ENCODE peak calls at places on chromosomes 6 and 20, in four cellular contexts. F, D, I and N are unnamed samples. For H3K36me3, the result is how much of the 10 kb centered on the place peaks cover.

GRCh38 chr6:134517145-134517658 is 199.3 kb upstream of the SGK1 start:
- DNase-seq in F (peak), I (no peak), D (no peak), N (peak)

GRCh38 chr6:53647437-53648094 is 18.0 kb downstream of the KLHL31 start:
- DNase-seq in F (no peak), D (peak), I (peak), N (no peak)

GRCh38 chr20:51368461-51369211 is 173.9 kb downstream of the NFATC2 start:
- DNase-seq in I (no peak), F (no peak), D (no peak), N (no peak)

GRCh38 chr6:130018830-130019795 is 732 bp downstream of the L3MBTL3 start:
- DNase-seq in I (peak), D (peak), F (peak), N (peak)

GRCh38 chr20:41168281-41169183 is 31.2 kb downstream of the PLCG1 start:
- DNase-seq in D (peak), I (no peak), F (no peak), N (no peak)

GRCh38 chr6:63573140-63573898 is 1.0 kb downstream of the LOC128125822 start:
- DNase-seq in F (peak), I (peak), D (peak), N (peak)

GRCh38 chr6:70130865-70131264 is 172.0 kb downstream of the COL9A1 start:
- DNase-seq in D (no peak), F (no peak), I (no peak), N (no peak)

GRCh38 chr20:37680420-37680819 is 13.4 kb upstream of the CTNNBL1 start:
- DNase-seq in D (no peak), F (no peak), I (no peak), N (no peak)

GRCh38 chr20:43831496-43832065 is 83.1 kb upstream of the TOX2 start:
- DNase-seq in D (no peak), F (no peak), I (no peak), N (no peak)

GRCh38 chr6:136921936-136922679 is at the start of gene SLC35D3:
- DNase-seq in F (peak), I (peak), D (no peak), N (no peak)

GRCh38 chr20:47351643-47352331 is 4.7 kb downstream of the ZMYND8 start:
- DNase-seq in F (no peak), I (no peak), D (no peak), N (no peak)

GRCh38 chr6:116218172-116218633 is 35.7 kb downstream of the TSPYL4 start:
- DNase-seq in F (no peak), D (no peak), I (no peak), N (no peak)

GRCh38 chr6:8219352-8219943 is 117.1 kb upstream of the EEF1E1 start:
- DNase-seq in D (peak), I (peak), F (peak), N (no peak)

GRCh38 chr20:47350181-47350550 is 6.3 kb downstream of the ZMYND8 start:
- DNase-seq in F (no peak), D (no peak), I (peak), N (no peak)

GRCh38 chr6:45265246-45265645 is 62.9 kb upstream of the RUNX2 start:
- DNase-seq in D (no peak), I (no peak), F (no peak), N (no peak)

GRCh38 chr6:169571123-169571962 is 130.5 kb downstream of the WDR27 start:
- DNase-seq in F (no peak), D (no peak), I (no peak), N (peak)

GRCh38 chr20:50916257-50916656 is 15.0 kb downstream of the ADNP start:
- DNase-seq in I (no peak), F (no peak), D (no peak), N (no peak)

GRCh38 chr6:98825602-98826230 is 8.7 kb upstream of the POU3F2 start:
- DNase-seq in D (no peak), F (no peak), I (no peak), N (no peak)

GRCh38 chr6:56999049-56999448 is 44.1 kb downstream of the BEND6 start:
- DNase-seq in I (no peak), F (no peak), D (no peak), N (no peak)

GRCh38 chr6:117992856-117993255 is 85.8 kb downstream of the SLC35F1 start:
- DNase-seq in D (no peak), I (no peak), F (no peak), N (no peak)

GRCh38 chr6:107618672-107619071 is 128.8 kb downstream of the SOBP start:
- DNase-seq in F (no peak), D (peak), I (peak), N (peak)

GRCh38 chr20:57319584-57319983 is 10.0 kb upstream of the SPO11 start:
- DNase-seq in F (no peak), I (no peak), D (no peak), N (no peak)
- H3K27ac ChIP-seq in F (no peak), I (no peak), D (no peak), N (no peak)

GRCh38 chr6:31758281-31758680 is 4.2 kb upstream of the SAPCD1 start:
- DNase-seq in D (no peak), F (no peak), I (no peak), N (no peak)
- H3K36me3 ChIP-seq in D (under half), F (under half), I (under half), N (under half)

DNA sequence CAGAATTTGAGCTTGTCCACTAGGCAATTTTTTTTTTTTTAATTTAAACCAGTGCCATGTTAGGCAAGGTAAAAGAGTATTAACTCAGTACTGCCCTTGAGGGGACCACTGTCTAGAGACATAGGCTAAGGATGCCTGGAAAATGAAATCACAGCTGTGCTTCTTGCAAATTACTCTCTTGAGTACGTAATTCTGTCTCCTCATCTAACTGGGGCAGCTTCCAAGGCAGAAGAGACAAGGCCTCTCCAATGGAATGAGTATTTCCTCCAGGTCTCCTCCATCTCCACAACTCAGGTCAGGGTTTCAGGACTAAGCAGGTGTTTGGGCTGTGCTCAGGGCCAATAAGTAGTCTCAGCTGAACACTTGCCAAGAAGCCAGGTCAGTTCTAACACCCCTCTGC is 33.8 kb upstream of the MRPS10 start:
- DNase-seq in I (no peak), D (no peak), F (no peak), N (no peak)
- H3K27ac ChIP-seq in I (no peak), D (no peak), F (no peak), N (no peak)

DNA sequence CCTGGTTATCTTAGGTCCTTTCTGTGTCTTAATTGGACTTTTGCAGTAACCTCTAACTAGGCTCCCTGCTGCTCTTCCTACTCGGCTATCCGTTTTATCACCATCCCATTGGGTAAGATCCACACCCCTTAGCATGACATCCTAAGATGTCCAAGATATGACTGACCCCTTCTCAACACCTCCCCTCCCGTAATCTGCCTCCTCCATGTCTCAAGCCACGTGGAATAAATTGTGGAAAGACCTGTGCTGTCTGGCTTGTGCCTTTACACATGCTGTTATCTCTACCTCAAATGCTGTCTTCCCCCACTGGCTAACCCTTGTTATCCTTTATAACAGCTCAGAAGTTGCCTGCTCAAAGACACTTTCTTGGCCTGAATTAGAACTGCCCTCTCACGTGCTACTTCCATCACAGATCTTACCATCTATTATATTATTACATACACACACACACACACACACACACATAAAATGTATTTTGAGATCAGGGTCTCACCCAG is 26.5 kb downstream of the EIF2S2 start:
- DNase-seq in D (no peak), F (no peak), I (no peak), N (no peak)
- H3K36me3 ChIP-seq in D (under half), F (under half), I (under half), N (under half)